ENCODE peak calls at places on chromosomes 1 and 21, in six cellular contexts. O is neuronal stem cell, F is IMR-90, I is mesendoderm, C is mesenchymal stem cell, S is H1. U is an unnamed sample.

GRCh38 chr1:147201276-147201675 is 23.9 kb downstream of the FMO5 start:
- DNase-seq in O (no peak), F (peak), I (no peak), C (peak), S (no peak), U (no peak)

GRCh38 chr1:161733526-161733925 is 12.2 kb downstream of the FCRLB start:
- DNase-seq in O (no peak), F (peak), I (no peak), C (peak), S (no peak), U (no peak)

GRCh38 chr1:222918746-222919477 is 104.1 kb downstream of the DISP1 start:
- DNase-seq in O (no peak), F (no peak), I (no peak), C (no peak), S (no peak), U (no peak)

GRCh38 chr1:223708001-223708359 is 4.4 kb upstream of the CAPN2 start:
- DNase-seq in O (no peak), F (no peak), I (no peak), C (no peak), S (no peak), U (no peak)

GRCh38 chr1:1752671-1753606 is 25.3 kb downstream of the NADK start:
- DNase-seq in O (no peak), F (no peak), I (peak), C (no peak), S (no peak), U (no peak)

GRCh38 chr21:28554660-28555475 is 437.8 kb downstream of the LTN1 start:
- DNase-seq in O (no peak), F (peak), I (peak), C (peak), S (peak), U (peak)

GRCh38 chr1:48683878-48684277 is 92.8 kb downstream of the BEND5 start:
- DNase-seq in O (no peak), F (no peak), I (no peak), C (no peak), S (no peak), U (no peak)

GRCh38 chr1:225745231-225745630 is 32.4 kb upstream of the SRP9 start:
- DNase-seq in O (no peak), F (no peak), I (no peak), C (no peak), S (no peak), U (no peak)

GRCh38 chr21:39616373-39616772 is 3.6 kb downstream of the B3GALT5 start:
- DNase-seq in O (no peak), F (no peak), I (no peak), C (no peak), S (no peak), U (no peak)
- H2BK5ac ChIP-seq in O (no peak), F (no peak), I (no peak), C (no peak), S (no peak), U (no peak)

DNA sequence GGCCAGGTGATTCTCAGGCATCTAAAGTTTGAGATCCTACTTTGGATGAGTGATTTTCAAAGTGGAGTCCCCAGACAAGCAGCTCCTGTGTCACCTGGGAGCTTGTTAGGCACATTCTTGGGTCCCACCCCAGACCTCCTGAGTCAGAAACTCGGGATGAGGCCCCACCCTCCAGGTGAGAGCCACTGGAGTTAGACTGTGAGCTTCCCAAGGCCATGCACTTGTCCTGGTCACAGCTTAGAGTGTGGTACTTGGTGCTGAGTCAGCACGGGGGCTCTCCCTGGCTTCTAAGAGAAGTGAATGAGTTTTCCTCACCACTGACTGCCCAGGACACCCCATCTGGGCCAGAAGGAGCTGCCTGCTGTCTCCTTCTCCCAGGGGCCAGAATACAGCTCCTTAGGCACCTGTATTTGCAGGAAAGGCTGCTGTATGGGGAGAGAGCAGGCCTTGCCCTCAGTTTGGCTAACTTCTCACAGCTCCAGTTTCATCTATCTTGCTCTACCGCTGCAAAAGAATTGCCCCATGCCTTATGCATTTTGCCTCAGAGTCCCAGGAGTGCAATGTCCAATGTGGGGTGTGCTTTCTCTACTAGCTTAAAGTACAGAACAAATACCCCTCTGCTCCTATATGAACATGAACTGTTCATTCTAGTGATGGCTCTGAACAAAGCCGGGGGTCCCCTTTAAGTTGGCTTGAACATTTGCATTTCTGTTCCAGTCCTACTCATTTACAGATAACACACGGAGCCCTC is 98.1 kb downstream of the PSMG1 start:
- DNase-seq in O (no peak), F (no peak), I (no peak), C (no peak), S (no peak), U (no peak)
- H3K27ac ChIP-seq in O (no peak), F (no peak), I (no peak), C (no peak), S (no peak), U (no peak)

DNA sequence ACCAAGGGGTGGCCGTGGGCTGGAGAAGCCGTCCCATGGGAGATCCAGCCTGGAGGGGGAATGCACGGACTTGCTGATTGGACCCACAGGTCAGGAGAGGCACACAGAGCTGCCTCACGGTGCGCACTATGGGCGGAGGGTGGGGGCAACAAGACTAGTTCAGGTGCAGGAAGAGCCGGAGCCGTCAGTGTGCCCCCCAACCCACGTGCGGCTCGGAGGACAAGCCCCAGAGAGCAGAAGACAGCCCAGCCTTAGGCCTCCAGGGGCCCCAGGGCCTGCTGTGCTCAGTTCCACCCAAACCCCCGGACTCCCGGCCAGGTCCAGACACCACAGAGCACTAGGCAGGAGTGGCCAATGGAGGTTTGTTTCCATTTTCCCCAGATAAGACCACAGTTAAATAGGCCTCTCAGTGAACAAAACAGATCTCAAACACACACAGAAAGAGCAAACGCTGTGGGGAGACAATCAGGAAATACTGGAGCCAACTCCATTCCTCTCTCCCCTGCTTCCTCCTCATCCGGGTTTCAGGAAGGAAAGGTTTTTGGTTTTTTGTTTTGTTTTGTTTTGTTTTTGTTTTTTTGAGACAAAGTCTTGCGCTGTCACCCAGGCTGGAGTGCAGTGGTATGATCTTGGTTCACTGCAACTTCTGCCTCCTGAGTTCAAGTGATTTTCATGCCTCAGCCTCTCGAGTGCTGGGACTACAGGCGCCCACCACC is 84.2 kb downstream of the ADSS2 start:
- DNase-seq in O (no peak), F (no peak), I (no peak), C (no peak), S (no peak), U (no peak)
- H4K8ac ChIP-seq in O (peak), F (no peak), I (no peak), C (peak), S (no peak), U (no peak)

DNA sequence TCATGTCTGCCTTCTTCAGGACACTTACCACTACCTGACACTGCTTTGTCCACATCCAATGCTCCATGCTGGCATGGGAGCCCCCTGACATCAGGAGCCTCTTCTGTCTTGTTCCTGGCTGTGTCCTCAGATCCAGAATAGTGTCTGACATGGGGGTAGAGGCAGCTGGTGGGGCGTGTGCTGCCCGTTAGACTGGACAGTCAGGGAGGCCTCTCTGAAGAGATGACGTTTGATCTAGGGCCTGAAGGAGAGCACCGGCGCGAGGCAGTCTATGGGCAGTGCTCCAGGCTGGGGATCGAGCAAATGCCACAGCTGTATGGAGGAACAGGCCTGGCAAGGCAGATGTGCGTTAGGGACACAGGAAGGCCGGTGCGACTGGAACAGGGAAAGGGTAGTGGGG is 16.6 kb downstream of the SLC9A1 start:
- DNase-seq in O (no peak), F (no peak), I (no peak), C (no peak), S (no peak), U (no peak)
- H2BK5ac ChIP-seq in O (peak), F (no peak), I (no peak), C (no peak), S (no peak), U (no peak)

GRCh38 chr1:174974711-174975111 is 25.0 kb upstream of the CACYBP start:
- DNase-seq in O (no peak), F (no peak), I (no peak), C (no peak), S (no peak), U (no peak)

GRCh38 chr1:174971902-174972301 is 27.8 kb upstream of the CACYBP start:
- DNase-seq in O (no peak), F (no peak), I (peak), C (no peak), S (no peak), U (no peak)

GRCh38 chr1:174971466-174971865 is 28.3 kb upstream of the CACYBP start:
- DNase-seq in O (no peak), F (no peak), I (peak), C (no peak), S (no peak), U (no peak)

GRCh38 chr1:174976436-174977107 is 23.2 kb upstream of the CACYBP start:
- DNase-seq in O (no peak), F (peak), I (peak), C (peak), S (no peak), U (no peak)

DNA sequence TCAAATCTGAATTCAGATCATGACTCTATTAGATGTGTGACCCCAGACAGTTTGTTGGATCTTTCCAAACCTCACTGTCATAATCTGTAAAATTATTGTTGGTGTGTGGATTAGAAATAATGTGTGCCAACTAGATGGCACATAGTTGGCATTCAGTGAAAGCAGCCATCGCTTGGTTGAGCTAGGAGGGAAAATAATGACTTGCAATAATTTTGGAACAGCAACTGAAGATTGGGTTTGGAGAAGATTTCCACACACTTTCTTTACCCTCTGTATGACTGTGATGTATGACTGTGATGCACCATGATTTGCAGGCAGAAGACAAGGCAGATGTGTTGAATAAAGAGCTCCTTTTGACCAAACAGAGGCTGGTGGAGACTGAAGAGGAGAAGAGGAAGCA is 24.0 kb upstream of the CACYBP start:
- DNase-seq in O (no peak), F (no peak), I (no peak), C (no peak), S (no peak), U (no peak)
- H3K27ac ChIP-seq in O (no peak), F (no peak), I (no peak), C (no peak), S (no peak), U (no peak)

GRCh38 chr1:28910379-28911125 is 3.8 kb upstream of the EPB41 start:
- DNase-seq in O (no peak), F (no peak), I (no peak), C (no peak), S (no peak), U (no peak)

GRCh38 chr1:28913786-28914227 is 562 bp upstream of the EPB41 start:
- DNase-seq in O (no peak), F (no peak), I (no peak), C (no peak), S (no peak), U (no peak)

GRCh38 chr1:28914228-28915035 is at the start of gene EPB41:
- DNase-seq in O (peak), F (peak), I (peak), C (peak), S (peak), U (peak)

GRCh38 chr1:28917757-28918118 is 3.4 kb downstream of the EPB41 start:
- DNase-seq in O (no peak), F (no peak), I (no peak), C (no peak), S (no peak), U (no peak)

GRCh38 chr1:28915036-28915895 is 897 bp downstream of the EPB41 start:
- DNase-seq in O (peak), F (peak), I (peak), C (peak), S (peak), U (peak)
- H4K8ac ChIP-seq in O (no peak), F (peak), I (no peak), C (no peak), S (peak), U (no peak)

GRCh38 chr1:235087906-235088305 is 40.7 kb downstream of the TOMM20 start:
- DNase-seq in O (no peak), F (no peak), I (no peak), C (no peak), S (no peak), U (no peak)

GRCh38 chr1:235088907-235089306 is 39.7 kb downstream of the TOMM20 start:
- DNase-seq in O (no peak), F (no peak), I (no peak), C (no peak), S (no peak), U (no peak)

GRCh38 chr1:235093013-235093618 is 35.5 kb downstream of the TOMM20 start:
- DNase-seq in O (no peak), F (peak), I (peak), C (peak), S (peak), U (peak)

GRCh38 chr1:235088440-235088839 is 40.2 kb downstream of the TOMM20 start:
- DNase-seq in O (no peak), F (no peak), I (no peak), C (no peak), S (no peak), U (no peak)

GRCh38 chr1:235090406-235091069 is 38.1 kb downstream of the TOMM20 start:
- DNase-seq in O (peak), F (no peak), I (peak), C (peak), S (no peak), U (peak)
- H2BK5ac ChIP-seq in O (peak), F (no peak), I (no peak), C (no peak), S (peak), U (no peak)

GRCh38 chr1:153260980-153261792 is 1.7 kb downstream of the LORICRIN start:
- DNase-seq in O (peak), F (no peak), I (peak), C (peak), S (peak), U (peak)
- H3K27ac ChIP-seq in O (no peak), F (no peak), I (no peak), C (no peak), S (no peak), U (no peak)

DNA sequence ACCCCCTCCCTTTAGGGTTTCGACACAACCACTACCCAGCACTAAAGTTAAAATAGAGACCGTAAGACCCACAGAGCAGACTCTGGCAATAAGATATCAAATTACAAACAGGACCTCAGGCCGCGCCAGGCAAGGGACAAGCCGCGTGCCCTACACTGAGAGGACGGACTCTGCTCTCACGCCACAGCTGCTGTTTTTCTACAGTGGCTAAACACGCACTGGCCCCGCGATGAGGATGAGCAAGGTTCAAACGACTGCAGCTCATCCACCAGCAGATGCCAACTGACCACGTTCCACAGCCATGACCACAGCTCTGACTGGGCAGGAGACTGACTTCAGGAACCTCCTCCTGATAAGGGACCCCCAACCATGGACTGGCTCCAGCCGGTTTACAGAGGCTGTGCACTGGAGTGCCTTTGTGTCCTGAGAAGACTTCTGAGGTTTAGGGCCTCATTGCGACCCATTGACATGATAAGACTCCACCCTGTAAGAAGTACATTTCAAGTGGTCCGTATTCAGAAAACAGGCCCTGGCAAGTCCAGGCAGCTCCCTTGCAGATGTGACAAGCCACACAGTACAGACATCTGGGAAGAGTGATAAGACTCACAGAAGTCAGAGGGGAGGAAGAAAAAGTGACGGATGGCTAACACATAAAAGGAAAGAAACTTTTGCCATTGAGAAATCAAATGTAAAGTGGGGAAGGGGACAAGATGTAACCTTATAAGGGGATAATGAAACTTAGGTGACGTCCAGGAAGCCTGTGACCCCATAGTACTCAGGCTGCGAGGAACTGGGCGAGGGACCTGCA is 1.5 kb upstream of the KRTAP10-6 start:
- DNase-seq in O (no peak), F (peak), I (peak), C (peak), S (peak), U (peak)
- H4K8ac ChIP-seq in O (no peak), F (no peak), I (no peak), C (no peak), S (no peak), U (no peak)

DNA sequence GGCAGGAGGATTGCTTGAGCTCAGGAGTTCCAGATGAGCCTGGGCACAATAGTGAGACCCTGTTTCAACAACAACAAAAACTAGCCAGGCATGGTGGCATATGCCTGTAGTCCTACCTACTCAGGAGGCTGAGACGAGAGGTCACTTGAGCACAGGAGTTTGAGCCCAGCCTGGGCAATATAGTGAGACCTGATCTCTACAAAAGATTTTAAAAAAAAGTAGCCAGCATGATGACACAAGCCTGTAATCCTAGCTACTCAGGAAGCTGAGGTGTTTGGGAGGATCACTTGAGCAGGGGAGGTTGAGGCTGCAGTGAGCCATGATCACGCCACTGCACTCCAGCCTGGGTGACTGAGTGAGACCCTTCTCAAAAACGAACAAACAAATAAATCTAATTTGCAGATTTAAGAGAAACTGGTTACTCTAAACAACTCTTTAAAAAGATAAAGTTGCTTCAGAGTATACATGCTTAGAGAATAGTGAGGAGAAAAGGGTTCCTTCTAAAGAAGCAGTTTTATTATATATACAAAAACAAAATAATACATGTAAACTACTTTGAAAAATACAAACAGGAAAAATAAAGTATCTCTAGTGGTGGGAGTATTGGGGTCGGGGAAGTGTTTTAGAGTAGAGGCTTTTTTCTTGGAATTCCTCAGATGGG is 88.4 kb downstream of the ADCY10 start:
- DNase-seq in O (no peak), F (peak), I (no peak), C (no peak), S (no peak), U (no peak)
- H2BK5ac ChIP-seq in O (no peak), F (no peak), I (no peak), C (no peak), S (no peak), U (no peak)

U was measured in H9.